ENCODE peak calls at places on chromosomes 13 and 19, in six cellular contexts. Y is pulmonary artery endothelial cell; Q is kidney glomerular epithelial cell; N is Panc1; D is NCI-H187 treated with DMSO at 0.1 percent for 48 hours; U is Jurkat, Clone E6-1. A is an unnamed sample.

GRCh38 chr13:64029343-64030093 is 2613.9 kb upstream of the PCDH20 start:
- DNase-seq in N (no peak), D (no peak), U (no peak), Y (no peak), Q (no peak), A (no peak)

GRCh38 chr19:19371056-19371455 is 34.4 kb upstream of the GATAD2A start:
- DNase-seq in U (no peak), N (no peak), Q (no peak), Y (no peak), D (no peak), A (no peak)

GRCh38 chr19:41848666-41849065 is 3.8 kb downstream of the DMRTC2 start:
- DNase-seq in Y (no peak), U (no peak), N (no peak), D (no peak), Q (no peak), A (no peak)

GRCh38 chr19:4624733-4625362 is 14.5 kb upstream of the TNFAIP8L1 start:
- DNase-seq in Y (no peak), U (no peak), Q (no peak), D (no peak), N (no peak), A (peak)

GRCh38 chr19:30029721-30030510 is 87.9 kb downstream of the URI1 start:
- DNase-seq in D (no peak), Y (no peak), U (no peak), N (no peak), Q (no peak), A (no peak)

GRCh38 chr13:21831654-21832324 is 160.9 kb downstream of the FGF9 start:
- DNase-seq in D (no peak), N (no peak), Q (no peak), U (no peak), Y (no peak), A (no peak)

GRCh38 chr19:3243851-3244700 is 19.6 kb downstream of the CELF5 start:
- DNase-seq in Y (no peak), D (no peak), N (no peak), Q (peak), U (peak), A (peak)

GRCh38 chr13:42215578-42216421 is 56.2 kb upstream of the AKAP11 start:
- DNase-seq in Q (no peak), Y (peak), D (no peak), N (no peak), U (peak), A (peak)

GRCh38 chr19:9741476-9742171 is 26.9 kb downstream of the ZNF846 start:
- DNase-seq in U (no peak), N (no peak), Y (no peak), Q (no peak), D (no peak), A (no peak)

GRCh38 chr19:16519230-16519687 is 23.0 kb downstream of the CHERP start:
- DNase-seq in N (no peak), D (no peak), Q (no peak), U (no peak), Y (no peak), A (no peak)

GRCh38 chr13:77859450-77859849 is 59.2 kb downstream of the EDNRB start:
- DNase-seq in D (no peak), Q (no peak), Y (no peak), N (no peak), U (no peak), A (no peak)

GRCh38 chr13:113084094-113084942 is 21.3 kb upstream of the F7 start:
- DNase-seq in U (no peak), D (no peak), N (no peak), Q (no peak), Y (no peak), A (no peak)

GRCh38 chr13:27383104-27383921 is 41.1 kb upstream of the GTF3A start:
- DNase-seq in Y (no peak), Q (no peak), U (no peak), N (no peak), D (no peak), A (no peak)

GRCh38 chr19:38506723-38507550 is 73.4 kb downstream of the RYR1 start:
- DNase-seq in U (peak), Q (no peak), Y (peak), N (peak), D (no peak), A (peak)

GRCh38 chr19:45613926-45614725 is 12.1 kb upstream of the GPR4 start:
- DNase-seq in D (no peak), U (no peak), Y (peak), N (no peak), Q (peak), A (no peak)

GRCh38 chr19:6482343-6482686 is 728 bp upstream of the DENND1C start:
- DNase-seq in D (no peak), N (no peak), U (no peak), Y (no peak), Q (no peak), A (no peak)

GRCh38 chr13:59269476-59269875 is 894.3 kb downstream of the DIAPH3 start:
- DNase-seq in U (no peak), D (no peak), Y (no peak), N (no peak), Q (peak), A (no peak)

GRCh38 chr19:44903602-44904425 is 1.8 kb upstream of the APOE start:
- DNase-seq in Q (peak), D (no peak), N (no peak), Y (no peak), U (no peak), A (peak)

GRCh38 chr19:3617463-3617862 is 9.1 kb downstream of the CACTIN start:
- DNase-seq in D (no peak), Q (no peak), U (no peak), N (no peak), Y (no peak), A (no peak)

GRCh38 chr19:17671906-17672305 is 16.2 kb downstream of the UNC13A start:
- DNase-seq in D (no peak), U (peak), Q (no peak), N (no peak), Y (no peak), A (no peak)

GRCh38 chr13:107091386-107091785 is 523.4 kb upstream of the ARGLU1 start:
- DNase-seq in U (no peak), Y (no peak), Q (no peak), N (no peak), D (no peak), A (no peak)

GRCh38 chr19:55959996-55960675 is 12.5 kb downstream of the NLRP8 start:
- DNase-seq in Q (no peak), N (no peak), D (no peak), Y (no peak), U (no peak), A (no peak)

GRCh38 chr19:52343548-52343947 is 7.5 kb downstream of the ZNF610 start:
- DNase-seq in U (peak), Q (no peak), Y (peak), D (peak), N (no peak), A (peak)

GRCh38 chr13:41563501-41564001 is 106.2 kb downstream of the RGCC start:
- DNase-seq in Y (peak), D (no peak), N (no peak), Q (no peak), U (peak), A (no peak)

GRCh38 chr19:491146-491741 is 5.0 kb upstream of the MADCAM1 start:
- DNase-seq in U (no peak), N (no peak), D (no peak), Q (no peak), Y (no peak), A (no peak)

GRCh38 chr19:18232540-18233223 is 6.4 kb upstream of the PDE4C start:
- DNase-seq in Y (no peak), U (no peak), Q (no peak), D (no peak), N (no peak), A (no peak)

GRCh38 chr13:114053026-114053425 is 79.2 kb upstream of the C13orf46 start:
- DNase-seq in D (no peak), Q (no peak), N (no peak), U (no peak), Y (no peak), A (no peak)

GRCh38 chr19:10510301-10510802 is 6.9 kb downstream of the S1PR5 start:
- DNase-seq in D (no peak), Q (no peak), N (no peak), Y (no peak), U (no peak), A (peak)

GRCh38 chr13:95150555-95150954 is 150.7 kb downstream of the ABCC4 start:
- DNase-seq in Y (no peak), Q (no peak), U (no peak), D (no peak), N (no peak), A (no peak)

GRCh38 chr13:31945202-31945978 is 86.2 kb upstream of the FRY start:
- DNase-seq in U (no peak), Y (no peak), Q (peak), D (peak), N (no peak), A (peak)

GRCh38 chr19:656751-657559 is 6.1 kb downstream of the RNF126 start:
- DNase-seq in U (no peak), N (no peak), Q (no peak), Y (no peak), D (no peak), A (no peak)

GRCh38 chr19:49073514-49074378 is 1.2 kb upstream of the KCNA7 start:
- DNase-seq in D (no peak), U (no peak), Y (no peak), Q (no peak), N (no peak), A (no peak)

GRCh38 chr13:98507060-98507797 is 69.7 kb downstream of the STK24 start:
- DNase-seq in N (no peak), Q (peak), Y (peak), D (peak), U (no peak), A (no peak)

GRCh38 chr13:29587645-29588044 is 7.8 kb downstream of the SLC7A1 start:
- DNase-seq in U (no peak), N (no peak), Y (no peak), Q (no peak), D (no peak), A (no peak)

GRCh38 chr13:30744056-30744684 is 8.8 kb downstream of the ALOX5AP start:
- DNase-seq in N (no peak), U (peak), Y (no peak), D (no peak), Q (no peak), A (no peak)

GRCh38 chr13:73767747-73768315 is 366.4 kb downstream of the KLF12 start:
- DNase-seq in Q (no peak), U (no peak), Y (no peak), N (no peak), D (no peak), A (no peak)

GRCh38 chr13:61156753-61157152 is 258.9 kb downstream of the PCDH20 start:
- DNase-seq in Q (no peak), N (no peak), Y (no peak), D (no peak), U (no peak), A (no peak)

GRCh38 chr13:46211116-46211515 is 612 bp upstream of the LRRC63 start:
- DNase-seq in N (no peak), Q (no peak), Y (no peak), D (no peak), U (peak), A (no peak)